ENCODE peak calls at places on chromosomes 16 and 17, in eight cellular contexts. U is ascending aorta; I is astrocyte; Z is mammary epithelial cell; E is right lobe of liver; J is gastrocnemius medialis; R is CD4-positive, alpha-beta memory T cell; Q is tibial nerve. S is an unnamed sample.

GRCh38 chr16:24013733-24014645 is 178.2 kb downstream of the PRKCB start:
- DNase-seq in Q (no peak), U (no peak), J (no peak), E (no peak), Z (peak; percentile 17), R (peak; percentile 73), I (no peak), S (no peak)

GRCh38 chr17:73119631-73120030 is 27.1 kb upstream of the SLC39A11 start:
- DNase-seq in Z (no peak), E (no peak), I (peak; percentile 30), J (no peak), R (no peak), Q (no peak), U (no peak), S (no peak)

GRCh38 chr16:4682616-4683254 is 10.6 kb upstream of the NUDT16L1 start:
- DNase-seq in U (no peak), E (peak; percentile 81), Q (no peak), Z (peak; percentile 44), J (peak; percentile 42), I (no peak), R (no peak), S (peak; percentile 63)

GRCh38 chr16:17270111-17270510 is 200.6 kb downstream of the XYLT1 start:
- DNase-seq in Z (no peak), I (no peak), Q (no peak), E (no peak), R (no peak), J (no peak), U (no peak), S (no peak)

GRCh38 chr16:57664662-57665025 is 3.5 kb upstream of the ADGRG3 start:
- DNase-seq in Q (no peak), J (no peak), E (no peak), R (no peak), I (no peak), U (no peak), Z (no peak), S (no peak)

GRCh38 chr17:51651513-51652298 is 391.4 kb downstream of the UTP18 start:
- DNase-seq in I (no peak), E (no peak), R (no peak), U (no peak), Z (no peak), Q (no peak), J (peak; percentile 50), S (no peak)

GRCh38 chr16:11201498-11202259 is 54.3 kb downstream of the SOCS1 start:
- DNase-seq in J (no peak), R (no peak), Q (no peak), I (peak; percentile 88), Z (peak; percentile 98), E (no peak), U (no peak), S (no peak)

GRCh38 chr17:1222321-1222720 is 42.5 kb upstream of the ABR start:
- DNase-seq in U (no peak), I (peak; percentile 41), Q (no peak), J (no peak), R (no peak), E (no peak), Z (peak; percentile 74), S (no peak)

DNA sequence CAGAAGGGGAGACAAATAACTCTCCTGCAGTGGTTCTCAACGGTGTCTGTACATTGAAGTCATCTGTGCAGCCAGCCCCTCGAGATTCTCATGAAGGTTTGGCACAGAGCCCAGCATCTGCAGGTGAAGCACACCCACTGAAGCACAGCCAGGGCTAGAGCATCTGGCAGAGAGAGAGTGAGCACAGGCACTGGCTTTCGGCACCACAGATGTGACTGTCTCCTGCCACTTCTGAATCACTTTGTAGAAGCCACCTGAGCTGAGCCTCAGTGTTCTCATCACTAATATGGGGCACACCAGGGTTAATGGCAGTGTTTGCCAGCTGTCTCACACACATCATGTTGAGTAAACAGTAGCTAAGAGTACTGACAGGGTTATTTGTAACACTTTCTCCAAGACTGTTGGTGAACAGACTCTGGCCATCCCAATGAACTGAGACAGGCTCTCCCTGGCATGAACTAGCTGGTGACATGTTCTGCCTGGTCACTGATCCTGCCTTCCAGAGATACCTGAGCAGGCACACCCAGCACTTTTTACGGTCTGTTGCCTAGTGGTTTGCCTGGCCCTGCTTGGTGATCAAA is 10.9 kb downstream of the HSPB9 start:
- DNase-seq in I (no peak), Z (peak; percentile 19), R (no peak), Q (no peak), E (no peak), U (no peak), J (no peak), S (no peak)
- H3K4me1 ChIP-seq in I (peaks cover 41% of the 10 kb centered on the region), Z (peaks cover 20% of the 10 kb centered on the region), R (peaks cover 55% of the 10 kb centered on the region), Q (peaks cover 83% of the 10 kb centered on the region), E (peaks cover 35% of the 10 kb centered on the region), U (no peaks in the 10 kb centered on the region), J (peaks cover 93% of the 10 kb centered on the region), S (no peaks in the 10 kb centered on the region)

GRCh38 chr16:16067127-16067526 is 117.7 kb downstream of the ABCC1 start:
- DNase-seq in U (no peak), R (no peak), Z (no peak), I (peak; percentile 73), E (no peak), Q (no peak), J (peak; percentile 88), S (no peak)

GRCh38 chr16:16062023-16062932 is 112.9 kb downstream of the ABCC1 start:
- DNase-seq in J (peak; percentile 55), R (peak; percentile 29), U (no peak), E (no peak), I (no peak), Q (no peak), Z (no peak), S (no peak)

GRCh38 chr16:16063685-16064084 is 114.3 kb downstream of the ABCC1 start:
- DNase-seq in E (no peak), U (no peak), J (no peak), Q (no peak), R (no peak), I (no peak), Z (no peak), S (no peak)

GRCh38 chr16:16059895-16060590 is 110.6 kb downstream of the ABCC1 start:
- DNase-seq in Q (no peak), E (peak; percentile 59), R (no peak), U (no peak), I (no peak), J (peak; percentile 98), Z (no peak), S (no peak)

DNA sequence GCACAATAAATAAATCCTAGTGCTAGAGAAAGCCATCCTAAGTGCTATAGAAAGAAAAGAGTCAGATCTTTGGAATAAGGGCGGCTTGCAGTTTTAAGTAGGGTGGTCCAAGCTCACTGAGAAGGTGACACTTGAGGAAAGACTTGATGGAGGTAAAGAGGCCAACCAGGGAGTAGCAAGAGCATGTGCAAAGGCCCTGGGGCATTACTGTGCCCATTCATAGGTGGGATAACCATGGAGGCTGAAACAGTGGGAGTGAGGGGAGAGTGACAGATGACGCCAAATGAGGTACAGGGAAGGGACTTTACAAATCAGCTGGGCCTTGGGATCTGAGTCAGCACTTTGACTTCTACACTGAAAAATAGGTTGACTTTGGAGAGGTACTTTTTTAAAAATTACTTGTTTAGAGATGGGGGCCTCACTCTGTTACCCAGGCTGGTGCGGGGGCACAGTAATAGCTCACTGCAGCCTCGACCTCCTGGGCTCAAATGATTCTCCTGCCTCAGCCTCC is 115.5 kb downstream of the ABCC1 start:
- DNase-seq in E (no peak), Z (no peak), I (no peak), Q (no peak), U (no peak), R (no peak), J (no peak), S (no peak)
- H3K4me1 ChIP-seq in E (no peaks in the 10 kb centered on the region), Z (peaks cover 4% of the 10 kb centered on the region), I (no peaks in the 10 kb centered on the region), Q (no peaks in the 10 kb centered on the region), U (peaks cover 8% of the 10 kb centered on the region), R (peaks cover 22% of the 10 kb centered on the region), J (peaks cover 47% of the 10 kb centered on the region), S (no peaks in the 10 kb centered on the region)

GRCh38 chr16:73053379-73054130 is 5.6 kb upstream of the ZFHX3 start:
- DNase-seq in U (no peak), Z (peak; percentile 32), E (no peak), R (no peak), I (peak; percentile 52), J (no peak), Q (no peak), S (no peak)

GRCh38 chr16:73052441-73053030 is 4.6 kb upstream of the ZFHX3 start:
- DNase-seq in I (no peak), Q (no peak), Z (no peak), J (no peak), E (no peak), R (no peak), U (no peak), S (no peak)

GRCh38 chr16:73051903-73052302 is 4.0 kb upstream of the ZFHX3 start:
- DNase-seq in R (no peak), J (no peak), E (no peak), Q (no peak), I (no peak), U (no peak), Z (no peak), S (no peak)

GRCh38 chr16:73054131-73054496 is 6.2 kb upstream of the ZFHX3 start:
- DNase-seq in Q (no peak), Z (no peak), E (no peak), R (no peak), I (no peak), J (no peak), U (no peak), S (no peak)

DNA sequence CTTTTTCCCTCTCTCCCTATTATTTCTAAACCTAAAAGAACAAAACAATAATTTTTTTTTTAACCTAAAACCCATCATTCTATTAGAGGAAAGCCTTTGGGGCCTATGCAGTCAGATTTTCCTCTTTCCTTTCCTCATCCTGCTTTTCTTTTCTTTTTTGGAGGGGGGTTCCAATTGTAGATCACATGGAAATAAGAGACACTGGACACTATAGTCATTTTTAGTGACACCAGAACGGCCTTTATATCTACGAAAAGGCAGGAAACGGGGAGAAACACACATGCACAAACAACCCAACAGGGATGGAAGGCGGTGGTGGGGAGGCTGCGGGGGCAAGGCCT is 5.1 kb upstream of the ZFHX3 start:
- DNase-seq in Z (no peak), Q (no peak), R (no peak), E (no peak), U (no peak), I (no peak), J (no peak), S (no peak)
- H3K4me1 ChIP-seq in Z (peaks cover 47% of the 10 kb centered on the region), Q (peaks cover 78% of the 10 kb centered on the region), R (no peaks in the 10 kb centered on the region), E (peaks cover 30% of the 10 kb centered on the region), U (peaks cover 15% of the 10 kb centered on the region), I (peaks cover 65% of the 10 kb centered on the region), J (peaks cover 70% of the 10 kb centered on the region), S (peaks cover 6% of the 10 kb centered on the region)

GRCh38 chr16:30407794-30408534 is 558 bp downstream of the ZNF771 start:
- DNase-seq in Z (no peak), E (no peak), Q (no peak), R (no peak), J (no peak), I (no peak), U (no peak), S (no peak)

GRCh38 chr16:30413116-30413806 is 5.9 kb downstream of the ZNF771 start:
- DNase-seq in U (no peak), R (no peak), J (no peak), Q (no peak), E (no peak), Z (no peak), I (no peak), S (no peak)

GRCh38 chr16:30414159-30414558 is 6.8 kb downstream of the ZNF771 start:
- DNase-seq in Q (no peak), Z (no peak), I (no peak), J (peak; percentile 61), E (no peak), U (no peak), R (no peak), S (no peak)

GRCh38 chr16:30406911-30407793 is at the start of gene ZNF771:
- DNase-seq in Q (peak; percentile 93), Z (peak; percentile 83), E (peak; percentile 98), I (peak; percentile 72), U (peak; percentile 70), J (peak; percentile 90), R (peak; percentile 78), S (peak; percentile 91)

GRCh38 chr16:30409125-30410060 is 2.0 kb downstream of the ZNF771 start:
- DNase-seq in I (peak; percentile 49), R (peak; percentile 88), U (peak; percentile 48), E (peak; percentile 93), Q (peak; percentile 83), Z (peak; percentile 75), J (peak; percentile 88), S (peak; percentile 79)
- H3K4me1 ChIP-seq in I (peaks cover 21% of the 10 kb centered on the region), R (peaks cover 24% of the 10 kb centered on the region), U (peaks cover 8% of the 10 kb centered on the region), E (peaks cover 19% of the 10 kb centered on the region), Q (peaks cover 33% of the 10 kb centered on the region), Z (peaks cover 12% of the 10 kb centered on the region), J (peaks cover 28% of the 10 kb centered on the region), S (no peaks in the 10 kb centered on the region)